ENCODE peak calls at places on chromosomes 7 and 10, in four cellular contexts. One of them, this sample, is unnamed.

GRCh38 chr10:127890935-127891334 is 1.8 kb downstream of the CLRN3 start:
- DNase-seq in neuronal stem cell: no peak
- DNase-seq in mesenchymal stem cell: no peak
- DNase-seq in IMR-90: no peak
- DNase-seq in this sample: no peak

GRCh38 chr7:100895956-100896742 is 461 bp upstream of the ACHE start:
- DNase-seq in neuronal stem cell: no peak
- DNase-seq in mesenchymal stem cell: no peak
- DNase-seq in IMR-90: no peak
- DNase-seq in this sample: peak

GRCh38 chr10:56856569-56856968 is 495.5 kb upstream of the ZWINT start:
- DNase-seq in neuronal stem cell: no peak
- DNase-seq in mesenchymal stem cell: no peak
- DNase-seq in IMR-90: no peak
- DNase-seq in this sample: no peak

GRCh38 chr10:47249881-47250280 is 50.1 kb upstream of the GDF10 start:
- DNase-seq in neuronal stem cell: no peak
- DNase-seq in mesenchymal stem cell: no peak
- DNase-seq in IMR-90: no peak
- DNase-seq in this sample: peak

GRCh38 chr10:131178956-131179355 is 132.6 kb downstream of the TCERG1L start:
- DNase-seq in neuronal stem cell: no peak
- DNase-seq in mesenchymal stem cell: no peak
- DNase-seq in IMR-90: no peak
- DNase-seq in this sample: no peak

GRCh38 chr10:100528885-100529472 is 692 bp downstream of the NDUFB8 start:
- DNase-seq in neuronal stem cell: no peak
- DNase-seq in mesenchymal stem cell: peak
- DNase-seq in IMR-90: no peak
- DNase-seq in this sample: no peak

GRCh38 chr7:124671976-124672375 is 93.6 kb downstream of the GPR37 start:
- DNase-seq in neuronal stem cell: no peak
- DNase-seq in mesenchymal stem cell: no peak
- DNase-seq in IMR-90: no peak
- DNase-seq in this sample: no peak

GRCh38 chr10:56116684-56117083 is 244.4 kb downstream of the ZWINT start:
- DNase-seq in neuronal stem cell: no peak
- DNase-seq in mesenchymal stem cell: no peak
- DNase-seq in IMR-90: no peak
- DNase-seq in this sample: no peak

GRCh38 chr10:119025336-119025735 is 4.2 kb upstream of the NANOS1 start:
- DNase-seq in neuronal stem cell: no peak
- DNase-seq in mesenchymal stem cell: peak
- DNase-seq in IMR-90: peak
- DNase-seq in this sample: no peak

GRCh38 chr7:157411580-157411979 is 74.8 kb downstream of the DNAJB6 start:
- DNase-seq in neuronal stem cell: no peak
- DNase-seq in mesenchymal stem cell: no peak
- DNase-seq in IMR-90: no peak
- DNase-seq in this sample: peak

GRCh38 chr7:151844080-151844827 is 32.7 kb downstream of the PRKAG2 start:
- DNase-seq in neuronal stem cell: no peak
- DNase-seq in mesenchymal stem cell: no peak
- DNase-seq in IMR-90: peak
- DNase-seq in this sample: no peak

GRCh38 chr7:157412491-157413180 is 75.8 kb downstream of the DNAJB6 start:
- DNase-seq in neuronal stem cell: no peak
- DNase-seq in mesenchymal stem cell: no peak
- DNase-seq in IMR-90: no peak
- DNase-seq in this sample: no peak

GRCh38 chr7:108073305-108074070 is 56.7 kb downstream of the LAMB4 start:
- DNase-seq in neuronal stem cell: no peak
- DNase-seq in mesenchymal stem cell: peak
- DNase-seq in IMR-90: no peak
- DNase-seq in this sample: no peak

GRCh38 chr10:58137813-58138212 is 129.9 kb downstream of the IPMK start:
- DNase-seq in neuronal stem cell: no peak
- DNase-seq in mesenchymal stem cell: no peak
- DNase-seq in IMR-90: no peak
- DNase-seq in this sample: no peak

GRCh38 chr10:72000073-72001025 is 36.2 kb downstream of the CHST3 start:
- DNase-seq in neuronal stem cell: no peak
- DNase-seq in mesenchymal stem cell: no peak
- DNase-seq in IMR-90: no peak
- DNase-seq in this sample: no peak

DNA sequence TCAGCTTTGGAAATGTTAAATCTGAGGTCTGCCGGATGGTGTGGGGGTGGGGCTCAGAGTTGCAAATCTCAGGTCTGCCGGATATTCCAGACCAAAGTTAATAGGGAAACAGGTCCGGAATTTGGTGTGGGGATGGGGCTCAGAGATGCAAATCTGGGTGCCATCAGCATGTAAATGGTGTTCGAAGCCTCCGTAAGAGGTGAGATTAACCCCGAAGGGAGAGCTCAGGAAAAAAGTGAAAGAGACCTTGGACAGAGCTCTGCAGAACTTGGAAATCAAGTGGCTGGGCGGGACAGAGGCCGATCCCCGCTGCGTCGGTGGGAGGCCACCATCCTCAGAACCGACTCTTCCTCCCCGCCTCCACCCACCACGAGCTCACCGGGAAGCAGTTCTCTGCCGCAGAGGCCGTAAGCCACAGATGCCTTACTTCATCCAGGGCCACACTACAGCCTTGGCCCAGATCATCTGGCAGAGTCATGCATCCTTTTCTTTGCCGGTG is 1.7 kb upstream of the SEPHS1 start:
- DNase-seq in neuronal stem cell: no peak
- DNase-seq in mesenchymal stem cell: peak
- DNase-seq in IMR-90: peak
- DNase-seq in this sample: peak
- H2AK5ac ChIP-seq in neuronal stem cell: no peak
- H2AK5ac ChIP-seq in mesenchymal stem cell: no peak
- H2AK5ac ChIP-seq in IMR-90: no peak
- H2AK5ac ChIP-seq in this sample: peak

DNA sequence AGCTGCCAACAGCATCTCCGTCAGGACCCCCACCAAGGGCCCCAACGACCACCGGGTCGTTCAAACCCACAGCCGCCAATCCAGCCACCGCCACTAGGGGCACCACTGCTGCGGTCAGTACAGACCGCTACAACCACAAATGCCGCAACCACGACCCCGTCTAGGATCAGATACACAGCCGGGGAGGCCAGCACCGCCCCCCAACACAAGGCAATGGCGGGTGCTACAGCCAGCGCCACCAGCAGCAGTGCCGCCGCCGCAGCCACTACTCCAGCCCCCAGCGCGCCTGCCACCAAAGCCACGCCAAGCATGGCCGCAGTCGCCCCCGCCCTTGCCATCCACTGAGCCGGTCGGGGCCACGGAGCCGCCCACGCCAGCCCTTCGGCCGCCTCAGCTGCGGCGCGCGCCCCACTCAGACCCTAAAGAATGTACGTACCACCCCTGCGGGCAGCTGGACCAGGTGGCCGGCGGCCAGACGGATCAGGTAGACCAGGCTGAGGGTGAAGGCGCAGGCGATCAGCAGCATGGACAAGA is 473 bp downstream of the CYP51A1 start:
- DNase-seq in neuronal stem cell: peak
- DNase-seq in mesenchymal stem cell: peak
- DNase-seq in IMR-90: peak
- DNase-seq in this sample: peak
- H3K4ac ChIP-seq in neuronal stem cell: peak
- H3K4ac ChIP-seq in mesenchymal stem cell: peak
- H3K4ac ChIP-seq in IMR-90: peak
- H3K4ac ChIP-seq in this sample: no peak

DNA sequence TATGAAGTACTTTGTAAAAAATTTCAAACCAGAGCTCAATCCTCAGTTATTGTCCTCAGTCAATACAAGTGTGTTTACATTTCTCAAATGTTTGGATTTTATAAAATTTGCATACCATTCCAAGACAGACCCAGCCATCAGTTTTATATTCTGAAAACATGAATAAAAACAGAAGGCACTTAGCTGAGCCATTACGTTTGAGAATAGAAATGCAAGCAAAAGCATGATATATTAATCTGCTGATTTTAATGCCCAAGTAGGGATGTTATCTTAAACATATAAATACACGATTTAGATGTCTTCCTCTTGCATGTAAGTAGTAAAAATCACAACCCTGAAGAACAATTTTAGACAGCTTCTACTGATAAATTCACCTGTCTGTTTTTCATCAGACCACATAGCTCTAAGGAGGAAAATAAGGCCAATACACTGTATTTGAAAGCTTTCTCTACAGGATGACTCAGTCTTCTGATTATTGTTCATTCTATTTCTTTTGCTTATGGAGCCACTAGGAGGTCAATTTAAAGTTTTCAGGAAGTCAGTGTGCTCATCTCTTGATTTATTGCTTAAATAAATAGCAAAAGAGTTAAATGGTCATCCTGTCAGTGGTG is 211.0 kb upstream of the CHRM2 start:
- DNase-seq in neuronal stem cell: no peak
- DNase-seq in mesenchymal stem cell: peak
- DNase-seq in IMR-90: peak
- DNase-seq in this sample: no peak
- H2AFZ ChIP-seq in neuronal stem cell: no peak
- H2AFZ ChIP-seq in mesenchymal stem cell: no peak
- H2AFZ ChIP-seq in IMR-90: no peak
- H2AFZ ChIP-seq in this sample: no peak

GRCh38 chr10:79058899-79059771 is 9.6 kb upstream of the ZMIZ1 start:
- DNase-seq in neuronal stem cell: no peak
- DNase-seq in mesenchymal stem cell: no peak
- DNase-seq in IMR-90: no peak
- DNase-seq in this sample: no peak
- H2AK5ac ChIP-seq in neuronal stem cell: no peak
- H2AK5ac ChIP-seq in mesenchymal stem cell: no peak
- H2AK5ac ChIP-seq in IMR-90: no peak
- H2AK5ac ChIP-seq in this sample: no peak

GRCh38 chr7:28124413-28124812 is 56.2 kb downstream of the JAZF1 start:
- DNase-seq in neuronal stem cell: no peak
- DNase-seq in mesenchymal stem cell: no peak
- DNase-seq in IMR-90: no peak
- DNase-seq in this sample: no peak
- H3K4ac ChIP-seq in neuronal stem cell: no peak
- H3K4ac ChIP-seq in mesenchymal stem cell: no peak
- H3K4ac ChIP-seq in IMR-90: no peak
- H3K4ac ChIP-seq in this sample: no peak